ENCODE peak calls at places on chromosome 19, in seven cellular contexts. T, W, N, U, E, Q and V are unnamed samples.
A peak's percentile ranks its signal among the peaks of the same experiment; 100 is the strongest.

GRCh38 chr19:16679811-16680210 is 18.9 kb downstream of the TMEM38A start:
- DNase-seq in T (no peak), U (no peak), Q (no peak), E (peak; percentile 63), W (no peak), N (no peak), V (no peak)

GRCh38 chr19:48419158-48419920 is 25.9 kb downstream of the GRIN2D start:
- DNase-seq in E (peak; percentile 40), W (peak; percentile 36), N (no peak), T (peak; percentile 43), U (peak; percentile 69), Q (no peak), V (peak; percentile 50)

GRCh38 chr19:13153627-13154240 is 3.5 kb downstream of the IER2 start:
- DNase-seq in E (peak; percentile 92), Q (no peak), N (no peak), U (no peak), W (peak; percentile 41), T (no peak), V (peak; percentile 19)

GRCh38 chr19:40666803-40667438 is 23.5 kb downstream of the NUMBL start:
- DNase-seq in U (no peak), T (peak; percentile 11), N (no peak), Q (no peak), E (no peak), W (no peak), V (no peak)

GRCh38 chr19:41307954-41308449 is 2.0 kb upstream of the CCDC97 start:
- DNase-seq in N (no peak), W (no peak), E (no peak), U (no peak), T (no peak), Q (no peak), V (no peak)

GRCh38 chr19:55519461-55520311 is 17.2 kb downstream of the SBK2 start:
- DNase-seq in Q (peak; percentile 84), N (no peak), W (peak; percentile 94), T (no peak), U (no peak), E (no peak), V (no peak)

GRCh38 chr19:2561895-2562294 is 86.0 kb downstream of the GADD45B start:
- DNase-seq in N (no peak), W (no peak), E (no peak), T (peak; percentile 8), Q (no peak), U (peak; percentile 72), V (no peak)

GRCh38 chr19:4657262-4657661 is 12.9 kb downstream of the MYDGF start:
- DNase-seq in Q (no peak), T (no peak), U (no peak), E (peak; percentile 75), W (no peak), N (no peak), V (no peak)

GRCh38 chr19:44644391-44645016 is 794 bp downstream of the PVR start:
- DNase-seq in E (no peak), W (peak; percentile 49), T (no peak), Q (no peak), N (no peak), U (no peak), V (peak; percentile 65)

GRCh38 chr19:35000647-35001501 is 751 bp downstream of the GRAMD1A start:
- DNase-seq in E (peak; percentile 87), Q (peak; percentile 16), T (no peak), U (peak; percentile 74), W (peak; percentile 49), N (no peak), V (peak; percentile 12)

GRCh38 chr19:58558623-58559274 is 338 bp upstream of the UBE2M start:
- DNase-seq in E (peak; percentile 100), T (peak; percentile 99), W (peak; percentile 99), U (peak; percentile 100), N (peak; percentile 97), Q (peak; percentile 96), V (peak; percentile 100)

GRCh38 chr19:12994701-12995595 is at the start of gene NFIX:
- DNase-seq in Q (peak; percentile 52), T (peak; percentile 81), U (peak; percentile 57), E (peak; percentile 95), N (no peak), W (peak; percentile 61), V (peak; percentile 18)

GRCh38 chr19:55526216-55527196 is 10.4 kb downstream of the SBK2 start:
- DNase-seq in U (no peak), Q (peak; percentile 57), W (peak; percentile 70), T (peak; percentile 82), N (no peak), E (peak; percentile 84), V (peak; percentile 22)

GRCh38 chr19:38970664-38971532 is 4.6 kb downstream of the FBXO17 start:
- DNase-seq in E (no peak), U (no peak), T (no peak), Q (peak; percentile 38), N (no peak), W (peak; percentile 50), V (no peak)

GRCh38 chr19:3692141-3693029 is 7.9 kb downstream of the PIP5K1C start:
- DNase-seq in W (no peak), U (peak; percentile 37), Q (no peak), N (no peak), T (no peak), E (peak; percentile 66), V (no peak)

GRCh38 chr19:17338440-17339078 is 1.2 kb downstream of the GTPBP3 start:
- DNase-seq in W (no peak), N (no peak), Q (no peak), T (no peak), E (peak; percentile 84), U (no peak), V (no peak)

GRCh38 chr19:48798937-48799336 is 11.9 kb downstream of the BCAT2 start:
- DNase-seq in W (peak; percentile 35), E (peak; percentile 52), Q (no peak), T (no peak), N (no peak), U (no peak), V (no peak)

GRCh38 chr19:34662919-34663318 is 14.0 kb downstream of the SCGB2B2 start:
- DNase-seq in N (no peak), W (peak; percentile 22), Q (no peak), U (peak; percentile 69), T (no peak), E (no peak), V (peak; percentile 30)

GRCh38 chr19:41706741-41707501 is 1.5 kb upstream of the CEACAM5 start:
- DNase-seq in T (peak; percentile 23), E (peak; percentile 88), W (peak; percentile 36), U (peak; percentile 72), N (no peak), Q (no peak), V (peak; percentile 77)

GRCh38 chr19:39160523-39160861 is 34.9 kb downstream of the PAK4 start:
- DNase-seq in U (no peak), N (peak; percentile 28), E (no peak), Q (peak; percentile 55), W (peak; percentile 12), T (peak; percentile 39), V (no peak)

GRCh38 chr19:42345191-42345812 is 19.9 kb downstream of the MEGF8 start:
- DNase-seq in E (no peak), N (no peak), T (no peak), W (peak; percentile 44), U (no peak), Q (peak; percentile 60), V (no peak)

GRCh38 chr19:53195265-53195879 is 2.2 kb upstream of the ZNF665 start:
- DNase-seq in Q (peak; percentile 77), E (no peak), N (peak; percentile 62), U (peak; percentile 84), W (peak; percentile 89), T (peak; percentile 72), V (peak; percentile 40)

DNA sequence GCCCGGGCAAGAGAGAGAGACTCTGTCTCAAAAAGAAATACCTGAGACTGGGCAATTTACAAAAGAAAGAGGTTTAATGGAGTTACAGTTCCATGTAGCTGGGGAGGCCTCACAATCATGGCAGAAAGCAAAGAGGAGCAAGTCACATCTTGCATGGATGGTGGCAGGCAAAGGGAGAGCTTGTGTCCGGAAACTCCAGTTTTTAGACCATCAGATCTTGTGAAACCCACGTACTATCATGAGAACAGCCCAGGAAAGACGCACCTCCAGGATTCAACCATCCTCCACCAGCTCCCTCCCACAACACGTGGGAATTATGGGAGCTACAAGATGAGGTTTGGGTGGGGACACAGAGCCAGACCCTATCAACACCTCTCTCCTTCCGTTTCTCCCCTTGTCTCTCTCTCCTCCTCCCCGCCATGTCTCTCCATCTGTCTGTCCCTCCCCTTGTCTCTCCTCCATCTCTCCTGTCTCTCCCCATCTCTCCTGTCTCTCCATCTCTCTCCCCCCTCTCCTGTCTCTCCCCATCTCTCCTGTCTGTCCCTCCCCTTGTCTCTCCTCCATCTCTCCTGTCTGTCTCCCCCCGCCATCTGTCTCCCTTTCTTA is 10.0 kb downstream of the POLR2E start:
- DNase-seq in Q (no peak), U (no peak), E (no peak), T (no peak), W (no peak), N (no peak), V (no peak)
- H3K4me3 ChIP-seq in Q (no peak overlapping the region), U (no peak overlapping the region), E (no peak overlapping the region), T (no peak overlapping the region), W (no peak overlapping the region), N (no peak overlapping the region), V (no peak overlapping the region)

GRCh38 chr19:36972594-36972993 is 56.5 kb downstream of the ZNF568 start:
- DNase-seq in N (no peak), U (peak; percentile 2), E (no peak), W (no peak), T (no peak), Q (no peak), V (no peak)
- H3K4me3 ChIP-seq in N (peak overlapping the region; percentile 58), U (peak overlapping the region; percentile 100), E (peak overlapping the region; percentile 52), W (peak overlapping the region; percentile 68), T (peak overlapping the region; percentile 85), Q (peak overlapping the region; percentile 70), V (no peak overlapping the region)

GRCh38 chr19:43463381-43464088 is 1.9 kb downstream of the LYPD3 start:
- DNase-seq in T (peak; percentile 98), E (peak; percentile 99), U (peak; percentile 99), N (peak; percentile 52), Q (peak; percentile 89), W (peak; percentile 92), V (peak; percentile 91)

GRCh38 chr19:43466793-43467192 is 1.4 kb upstream of the LYPD3 start:
- DNase-seq in U (no peak), Q (no peak), N (no peak), W (no peak), T (no peak), E (no peak), V (no peak)

GRCh38 chr19:43467276-43467675 is 1.9 kb upstream of the LYPD3 start:
- DNase-seq in W (no peak), T (no peak), E (no peak), Q (no peak), U (no peak), N (no peak), V (no peak)

GRCh38 chr19:43464089-43464775 is 1.2 kb downstream of the LYPD3 start:
- DNase-seq in Q (no peak), T (peak; percentile 78), E (peak; percentile 88), W (no peak), N (no peak), U (no peak), V (peak; percentile 77)

GRCh38 chr19:43465468-43466120 is at the start of gene LYPD3:
- DNase-seq in E (peak; percentile 89), N (no peak), W (peak; percentile 41), Q (peak; percentile 61), T (no peak), U (no peak), V (no peak)
- H3K4me3 ChIP-seq in E (peak within 1 kb of the TSS; percentile 80), N (peak within 1 kb of the TSS; percentile 48), W (peak within 1 kb of the TSS; percentile 76), Q (peak within 1 kb of the TSS; percentile 83), T (peak within 1 kb of the TSS; percentile 72), U (peak within 1 kb of the TSS; percentile 92), V (peak within 1 kb of the TSS; percentile 80)

DNA sequence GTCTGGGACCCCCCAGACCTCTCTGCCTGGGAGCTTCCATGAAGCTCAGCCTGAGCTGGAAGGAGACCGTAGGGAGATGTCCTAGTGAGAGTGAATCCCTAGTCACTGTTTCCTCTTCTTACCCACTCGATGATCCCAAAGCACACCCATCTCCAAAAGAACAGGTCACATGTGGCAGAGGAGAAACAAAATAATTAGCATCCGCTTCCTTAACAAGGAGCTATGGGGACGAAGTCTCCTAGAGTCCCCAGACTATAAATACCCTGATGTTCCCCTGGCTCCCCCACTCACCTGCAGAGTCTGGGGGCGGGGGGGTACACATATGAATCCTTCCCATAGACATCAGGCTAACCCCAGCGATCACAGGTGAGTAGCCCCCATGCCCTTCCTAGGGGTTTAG is at the start of gene OR1I1:
- DNase-seq in W (no peak), E (no peak), N (no peak), U (no peak), T (no peak), Q (no peak), V (no peak)
- H3K4me3 ChIP-seq in W (no peak within 1 kb of the TSS), E (no peak within 1 kb of the TSS), N (no peak within 1 kb of the TSS), U (no peak within 1 kb of the TSS), T (no peak within 1 kb of the TSS), Q (no peak within 1 kb of the TSS), V (no peak within 1 kb of the TSS)